ENCODE peak calls at places on chromosomes 5 and 9, in five cellular contexts. One of them, this sample, is unnamed. For H3K4me1, the result is how much of the 10 kb centered on the place peaks cover.

GRCh38 chr5:78467744-78468357 is 107.4 kb downstream of the SCAMP1 start:
- DNase-seq in endothelial cell of umbilical vein: peak
- DNase-seq in IMR-90: peak
- DNase-seq in mammary epithelial cell: peak
- DNase-seq in OCI-LY7: peak
- DNase-seq in this sample: no peak

GRCh38 chr9:91562412-91562811 is 138.8 kb upstream of the NFIL3 start:
- DNase-seq in mammary epithelial cell: no peak
- DNase-seq in endothelial cell of umbilical vein: no peak
- DNase-seq in OCI-LY7: no peak
- DNase-seq in IMR-90: peak
- DNase-seq in this sample: no peak

GRCh38 chr5:154446183-154447073 is 631 bp downstream of the SAP30L start:
- DNase-seq in IMR-90: peak
- DNase-seq in mammary epithelial cell: peak
- DNase-seq in OCI-LY7: peak
- DNase-seq in endothelial cell of umbilical vein: peak
- DNase-seq in this sample: peak

GRCh38 chr9:108254236-108254635 is 601.5 kb downstream of the ACTL7B start:
- DNase-seq in OCI-LY7: no peak
- DNase-seq in endothelial cell of umbilical vein: no peak
- DNase-seq in mammary epithelial cell: no peak
- DNase-seq in IMR-90: peak
- DNase-seq in this sample: no peak

GRCh38 chr9:133184971-133185370 is 21.3 kb upstream of the GBGT1 start:
- DNase-seq in endothelial cell of umbilical vein: peak
- DNase-seq in OCI-LY7: peak
- DNase-seq in IMR-90: peak
- DNase-seq in mammary epithelial cell: peak
- DNase-seq in this sample: peak

GRCh38 chr5:141641634-141642278 is 5.0 kb downstream of the RELL2 start:
- DNase-seq in mammary epithelial cell: peak
- DNase-seq in IMR-90: peak
- DNase-seq in endothelial cell of umbilical vein: peak
- DNase-seq in OCI-LY7: no peak
- DNase-seq in this sample: no peak

GRCh38 chr9:133708123-133708769 is 29.9 kb downstream of the SARDH start:
- DNase-seq in mammary epithelial cell: no peak
- DNase-seq in endothelial cell of umbilical vein: no peak
- DNase-seq in IMR-90: no peak
- DNase-seq in OCI-LY7: no peak
- DNase-seq in this sample: no peak

GRCh38 chr9:16347886-16348285 is 522.6 kb downstream of the BNC2 start:
- DNase-seq in endothelial cell of umbilical vein: no peak
- DNase-seq in OCI-LY7: no peak
- DNase-seq in mammary epithelial cell: no peak
- DNase-seq in IMR-90: no peak
- DNase-seq in this sample: no peak

GRCh38 chr9:104144336-104144735 is 50.2 kb downstream of the SMC2 start:
- DNase-seq in endothelial cell of umbilical vein: no peak
- DNase-seq in IMR-90: no peak
- DNase-seq in OCI-LY7: no peak
- DNase-seq in mammary epithelial cell: peak
- DNase-seq in this sample: no peak

GRCh38 chr9:77028478-77028877 is 9.0 kb downstream of the FOXB2 start:
- DNase-seq in mammary epithelial cell: no peak
- DNase-seq in OCI-LY7: no peak
- DNase-seq in endothelial cell of umbilical vein: no peak
- DNase-seq in IMR-90: no peak
- DNase-seq in this sample: no peak

GRCh38 chr9:20512106-20512505 is 110.2 kb downstream of the MLLT3 start:
- DNase-seq in IMR-90: peak
- DNase-seq in endothelial cell of umbilical vein: peak
- DNase-seq in mammary epithelial cell: peak
- DNase-seq in OCI-LY7: no peak
- DNase-seq in this sample: no peak

GRCh38 chr5:173053041-173053440 is 3.1 kb upstream of the CREBRF start:
- DNase-seq in IMR-90: no peak
- DNase-seq in endothelial cell of umbilical vein: peak
- DNase-seq in mammary epithelial cell: no peak
- DNase-seq in OCI-LY7: peak
- DNase-seq in this sample: no peak

GRCh38 chr9:111298111-111298510 is 31.9 kb downstream of the OR2K2 start:
- DNase-seq in endothelial cell of umbilical vein: no peak
- DNase-seq in mammary epithelial cell: no peak
- DNase-seq in OCI-LY7: no peak
- DNase-seq in IMR-90: no peak
- DNase-seq in this sample: no peak
- H3K4me1 ChIP-seq in endothelial cell of umbilical vein: under half
- H3K4me1 ChIP-seq in mammary epithelial cell: under half
- H3K4me1 ChIP-seq in OCI-LY7: under half
- H3K4me1 ChIP-seq in IMR-90: under half
- H3K4me1 ChIP-seq in this sample: under half

GRCh38 chr5:124747770-124748686 is 1.6 kb upstream of the ZNF608 start:
- DNase-seq in mammary epithelial cell: peak
- DNase-seq in OCI-LY7: peak
- DNase-seq in endothelial cell of umbilical vein: no peak
- DNase-seq in IMR-90: peak
- DNase-seq in this sample: no peak

GRCh38 chr5:124744170-124744911 is 2.1 kb downstream of the ZNF608 start:
- DNase-seq in endothelial cell of umbilical vein: peak
- DNase-seq in OCI-LY7: peak
- DNase-seq in IMR-90: peak
- DNase-seq in mammary epithelial cell: peak
- DNase-seq in this sample: no peak

GRCh38 chr5:124745367-124746251 is 830 bp downstream of the ZNF608 start:
- DNase-seq in mammary epithelial cell: peak
- DNase-seq in endothelial cell of umbilical vein: peak
- DNase-seq in IMR-90: peak
- DNase-seq in OCI-LY7: peak
- DNase-seq in this sample: no peak

GRCh38 chr5:124746916-124747769 is 704 bp upstream of the ZNF608 start:
- DNase-seq in OCI-LY7: peak
- DNase-seq in endothelial cell of umbilical vein: peak
- DNase-seq in mammary epithelial cell: peak
- DNase-seq in IMR-90: peak
- DNase-seq in this sample: no peak

DNA sequence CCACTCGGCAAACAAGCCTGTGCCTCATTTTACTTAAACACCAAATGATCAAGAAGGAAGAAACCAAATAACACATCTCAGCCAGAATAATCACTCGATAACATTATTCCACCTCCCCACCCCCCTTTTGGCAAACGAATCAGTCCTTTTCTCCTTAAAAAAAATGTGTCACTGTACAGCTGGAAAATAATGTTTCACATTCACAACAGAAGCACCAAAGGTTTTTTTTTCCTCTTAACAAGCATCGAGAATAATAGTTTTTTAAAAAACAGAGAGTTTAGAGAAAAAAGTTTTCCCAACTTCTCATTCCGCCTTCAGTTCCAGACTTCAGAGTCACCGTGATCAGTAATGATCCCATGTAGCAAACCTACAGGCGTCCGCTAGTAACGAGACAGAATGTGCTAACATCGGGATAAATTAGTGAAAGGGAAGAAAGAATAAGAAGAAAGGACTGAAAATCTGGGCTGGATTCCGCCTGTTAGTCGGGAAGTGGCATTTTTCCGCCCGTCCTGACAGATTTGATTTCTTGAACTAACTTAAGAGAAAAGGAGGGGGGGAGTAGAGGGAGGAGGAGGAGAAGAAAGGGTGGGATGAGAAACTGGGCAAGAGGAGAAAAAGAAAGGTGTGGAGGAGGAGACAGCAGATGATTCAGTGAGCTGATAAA is at the start of gene ZNF608:
- DNase-seq in OCI-LY7: peak
- DNase-seq in IMR-90: peak
- DNase-seq in mammary epithelial cell: peak
- DNase-seq in endothelial cell of umbilical vein: peak
- DNase-seq in this sample: no peak
- H3K4me1 ChIP-seq in OCI-LY7: under half
- H3K4me1 ChIP-seq in IMR-90: under half
- H3K4me1 ChIP-seq in mammary epithelial cell: under half
- H3K4me1 ChIP-seq in endothelial cell of umbilical vein: under half
- H3K4me1 ChIP-seq in this sample: under half

DNA sequence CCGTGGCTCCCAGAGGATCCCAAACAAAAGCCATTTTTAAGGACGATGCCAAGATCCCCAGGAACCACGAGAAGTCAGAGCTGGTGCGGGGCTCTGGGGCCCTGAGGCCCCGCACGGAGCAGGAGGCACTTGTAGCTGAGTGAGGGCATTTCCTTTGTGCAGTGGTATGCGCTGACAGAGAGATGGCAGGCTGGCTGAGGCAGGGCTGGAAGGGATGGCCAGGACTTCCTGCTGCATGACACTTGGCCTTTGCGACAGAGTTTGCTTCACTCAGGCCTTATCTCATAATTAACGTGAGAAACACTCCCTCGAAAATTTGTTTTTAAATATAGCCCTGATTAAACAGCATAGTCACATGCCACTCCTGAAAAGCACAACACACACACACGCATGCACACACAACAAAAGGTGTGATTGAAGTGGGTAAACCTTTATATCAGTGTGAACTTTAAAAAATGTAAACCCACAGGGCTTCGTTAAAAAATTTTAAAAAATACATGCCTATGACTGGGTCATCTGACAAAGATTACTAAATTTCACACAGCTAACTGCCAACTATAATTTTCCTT is 536.6 kb downstream of the PDE4D start:
- DNase-seq in IMR-90: no peak
- DNase-seq in mammary epithelial cell: no peak
- DNase-seq in OCI-LY7: no peak
- DNase-seq in endothelial cell of umbilical vein: no peak
- DNase-seq in this sample: no peak
- H3K4me1 ChIP-seq in IMR-90: under half
- H3K4me1 ChIP-seq in mammary epithelial cell: under half
- H3K4me1 ChIP-seq in OCI-LY7: under half
- H3K4me1 ChIP-seq in endothelial cell of umbilical vein: under half
- H3K4me1 ChIP-seq in this sample: under half

GRCh38 chr9:127555830-127556820 is 56.0 kb upstream of the STXBP1 start:
- DNase-seq in mammary epithelial cell: peak
- DNase-seq in IMR-90: peak
- DNase-seq in endothelial cell of umbilical vein: peak
- DNase-seq in OCI-LY7: no peak
- DNase-seq in this sample: no peak

GRCh38 chr9:127556871-127557270 is 55.2 kb upstream of the STXBP1 start:
- DNase-seq in OCI-LY7: no peak
- DNase-seq in endothelial cell of umbilical vein: no peak
- DNase-seq in IMR-90: no peak
- DNase-seq in mammary epithelial cell: no peak
- DNase-seq in this sample: no peak

GRCh38 chr9:127557466-127557869 is 54.6 kb upstream of the STXBP1 start:
- DNase-seq in mammary epithelial cell: no peak
- DNase-seq in endothelial cell of umbilical vein: no peak
- DNase-seq in OCI-LY7: peak
- DNase-seq in IMR-90: no peak
- DNase-seq in this sample: no peak

GRCh38 chr9:127553793-127554192 is 58.3 kb upstream of the STXBP1 start:
- DNase-seq in IMR-90: no peak
- DNase-seq in OCI-LY7: no peak
- DNase-seq in mammary epithelial cell: no peak
- DNase-seq in endothelial cell of umbilical vein: no peak
- DNase-seq in this sample: no peak

DNA sequence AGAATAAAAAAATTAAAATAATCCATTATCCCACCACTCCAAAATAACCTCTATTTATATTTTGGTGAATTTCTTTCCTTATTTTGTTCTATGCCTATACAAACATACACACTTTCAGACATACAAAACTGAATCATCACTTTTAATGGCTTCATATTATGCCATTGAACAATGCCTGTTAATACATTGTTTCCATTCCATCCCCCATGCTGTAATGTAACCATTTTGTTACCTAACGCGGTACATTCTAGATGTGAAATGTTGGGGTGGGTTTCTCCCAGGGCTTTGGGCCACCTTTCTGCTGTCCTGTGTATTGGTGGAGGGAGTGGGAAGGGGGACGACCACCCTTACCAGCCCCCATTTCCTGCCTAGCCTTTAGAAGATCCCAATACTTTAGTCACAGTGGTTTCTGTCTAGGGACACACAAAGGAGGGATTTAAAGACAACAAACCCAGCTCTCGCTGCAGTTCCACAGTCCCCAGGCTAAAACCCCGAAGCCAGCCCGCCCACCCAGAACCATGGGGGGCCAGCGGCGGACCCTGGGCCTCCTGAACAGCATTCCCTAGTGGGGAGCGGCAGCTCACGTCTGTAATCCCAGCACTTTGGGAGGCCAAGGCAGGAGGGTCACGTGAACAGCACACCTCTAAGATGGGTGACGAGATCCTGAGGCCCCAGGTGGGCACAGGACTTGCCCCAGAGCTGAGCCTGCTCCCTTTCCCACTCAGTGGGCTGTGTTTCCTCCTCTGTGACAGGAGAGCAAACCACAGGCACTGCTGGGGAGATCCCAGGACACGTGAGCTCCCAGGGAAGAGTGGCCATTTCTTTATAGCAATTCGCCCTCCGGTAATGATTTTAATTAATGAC is 56.9 kb upstream of the STXBP1 start:
- DNase-seq in endothelial cell of umbilical vein: peak
- DNase-seq in mammary epithelial cell: no peak
- DNase-seq in IMR-90: no peak
- DNase-seq in OCI-LY7: no peak
- DNase-seq in this sample: no peak
- H3K4me1 ChIP-seq in endothelial cell of umbilical vein: half or more
- H3K4me1 ChIP-seq in mammary epithelial cell: half or more
- H3K4me1 ChIP-seq in IMR-90: half or more
- H3K4me1 ChIP-seq in OCI-LY7: under half
- H3K4me1 ChIP-seq in this sample: under half

GRCh38 chr5:139186293-139186692 is 11.9 kb downstream of the SIL1 start:
- DNase-seq in OCI-LY7: no peak
- DNase-seq in mammary epithelial cell: no peak
- DNase-seq in IMR-90: no peak
- DNase-seq in endothelial cell of umbilical vein: no peak
- DNase-seq in this sample: no peak
- H3K4me1 ChIP-seq in OCI-LY7: under half
- H3K4me1 ChIP-seq in mammary epithelial cell: under half
- H3K4me1 ChIP-seq in IMR-90: under half
- H3K4me1 ChIP-seq in endothelial cell of umbilical vein: under half
- H3K4me1 ChIP-seq in this sample: under half